ENCODE peak calls at places on chromosomes 16 and 17, in eight cellular contexts. T is nucleus accumbens; S is tibial nerve; U is posterior cingulate gyrus; H is AML-193; Z is COR-L47; W is ovary; P is stimulated activated CD8-positive, alpha-beta memory T cell treated with anti-CD3 and anti-CD28 coated beads, Interleukin-4, amount 100 ng/mL, for 1 hour. B is an unnamed sample.

GRCh38 chr16:968620-969019 is 2.2 kb downstream of the LMF1 start:
- DNase-seq in P (no peak), T (no peak), U (no peak), H (no peak), W (no peak), S (no peak), Z (no peak), B (no peak)

GRCh38 chr17:81719410-81720266 is 7.6 kb downstream of the SLC25A10 start:
- DNase-seq in S (no peak), H (no peak), P (no peak), W (no peak), T (no peak), Z (no peak), U (no peak), B (no peak)

GRCh38 chr17:36879599-36880255 is 57.5 kb upstream of the LHX1 start:
- DNase-seq in T (no peak), H (no peak), P (no peak), U (no peak), Z (no peak), S (no peak), W (no peak), B (no peak)

GRCh38 chr16:54080524-54081008 is 206.0 kb downstream of the IRX3 start:
- DNase-seq in W (no peak), P (no peak), Z (no peak), H (no peak), U (no peak), S (no peak), T (no peak), B (no peak)

GRCh38 chr16:1464894-1465566 is 9.8 kb downstream of the CLCN7 start:
- DNase-seq in Z (no peak), P (no peak), H (no peak), U (no peak), W (no peak), T (no peak), S (no peak), B (no peak)

GRCh38 chr16:11546522-11547485 is 39.9 kb downstream of the LITAF start:
- DNase-seq in Z (no peak), S (no peak), P (no peak), U (no peak), H (no peak), T (no peak), W (no peak), B (no peak)

GRCh38 chr17:59897090-59897489 is 4.2 kb downstream of the RPS6KB1 start:
- DNase-seq in P (no peak), S (no peak), U (no peak), Z (no peak), H (no peak), T (no peak), W (no peak), B (no peak)

GRCh38 chr16:11139624-11140375 is 116.2 kb downstream of the SOCS1 start:
- DNase-seq in H (no peak), S (no peak), U (no peak), T (no peak), W (no peak), P (no peak), Z (no peak), B (no peak)

GRCh38 chr17:21042434-21043295 is at the start of gene USP22:
- DNase-seq in Z (peak; percentile 93), W (no peak), H (peak; percentile 99), P (peak; percentile 84), S (no peak), T (no peak), U (peak; percentile 87), B (peak; percentile 92)

GRCh38 chr17:2905697-2906595 is 109.7 kb downstream of the RAP1GAP2 start:
- DNase-seq in U (no peak), T (no peak), Z (no peak), P (no peak), S (no peak), H (no peak), W (no peak), B (no peak)

GRCh38 chr16:73616186-73616585 is 568.3 kb upstream of the ZFHX3 start:
- DNase-seq in S (no peak), T (no peak), H (no peak), U (no peak), Z (no peak), W (no peak), P (no peak), B (no peak)

GRCh38 chr17:12982224-12982623 is 35.6 kb downstream of the ELAC2 start:
- DNase-seq in W (no peak), T (no peak), Z (no peak), S (no peak), H (no peak), P (no peak), U (no peak), B (no peak)

GRCh38 chr16:58158137-58158536 is 29.0 kb upstream of the CFAP20 start:
- DNase-seq in S (no peak), H (no peak), T (no peak), P (no peak), W (no peak), U (no peak), Z (no peak), B (no peak)

GRCh38 chr17:20156196-20157077 is 147.3 kb downstream of the SPECC1 start:
- DNase-seq in H (peak; percentile 14), Z (peak; percentile 1), W (peak; percentile 34), S (no peak), U (peak; percentile 56), T (peak; percentile 26), P (no peak), B (no peak)

GRCh38 chr17:49691677-49692191 is 13.8 kb upstream of the SPOP start:
- DNase-seq in S (no peak), Z (no peak), W (no peak), P (no peak), U (no peak), T (no peak), H (no peak), B (no peak)

GRCh38 chr16:11020388-11020787 is 76.0 kb downstream of the CLEC16A start:
- DNase-seq in U (no peak), H (no peak), W (no peak), T (no peak), P (no peak), Z (no peak), S (no peak), B (no peak)

GRCh38 chr16:1502092-1503004 is 9.2 kb downstream of the TELO2 start:
- DNase-seq in U (no peak), S (no peak), Z (no peak), W (no peak), H (no peak), P (no peak), T (no peak), B (no peak)

GRCh38 chr17:4856937-4857314 is 23.8 kb downstream of the MINK1 start:
- DNase-seq in U (peak; percentile 72), W (no peak), P (no peak), T (peak; percentile 65), H (no peak), Z (no peak), S (no peak), B (no peak)

GRCh38 chr17:68343976-68344375 is 52.7 kb downstream of the ARSG start:
- DNase-seq in P (no peak), S (no peak), W (no peak), T (no peak), Z (no peak), H (peak; percentile 96), U (no peak), B (no peak)

GRCh38 chr17:43767053-43767712 is 8.6 kb upstream of the SOST start:
- DNase-seq in S (no peak), H (peak; percentile 27), U (no peak), T (no peak), W (no peak), P (no peak), Z (no peak), B (no peak)

GRCh38 chr16:24075302-24075701 is 180.8 kb upstream of the CACNG3 start:
- DNase-seq in Z (no peak), U (no peak), P (no peak), H (no peak), S (no peak), T (no peak), W (no peak), B (no peak)

GRCh38 chr17:44898768-44899073 is 524 bp downstream of the EFTUD2 start:
- DNase-seq in P (no peak), Z (no peak), W (no peak), S (no peak), T (no peak), H (peak; percentile 91), U (no peak), B (no peak)

GRCh38 chr16:31224092-31224955 is 7.4 kb upstream of the PYDC1 start:
- DNase-seq in T (no peak), W (no peak), U (no peak), P (no peak), S (no peak), Z (no peak), H (no peak), B (no peak)

GRCh38 chr17:78042542-78042941 is 84.0 kb downstream of the TNRC6C start:
- DNase-seq in P (no peak), S (no peak), U (no peak), Z (no peak), H (no peak), T (no peak), W (no peak), B (no peak)

GRCh38 chr16:50213939-50214519 is 52.3 kb upstream of the ADCY7 start:
- DNase-seq in P (no peak), U (no peak), T (no peak), H (peak; percentile 59), S (peak; percentile 28), W (no peak), Z (no peak), B (peak; percentile 28)

B was measured in SW 1271.